ENCODE peak calls at places on chromosome 3, in five cellular contexts. Q, Y, O, H and G are unnamed samples.

GRCh38 chr3:161420746-161421145 is 49.4 kb upstream of the SPTSSB start:
- DNase-seq in Y (no peak), O (peak; percentile 66), H (no peak), Q (peak; percentile 23), G (no peak)

GRCh38 chr3:132006605-132007204 is 28.1 kb downstream of the CPNE4 start:
- DNase-seq in Y (no peak), O (peak; percentile 53), Q (peak; percentile 46), H (no peak), G (no peak)

GRCh38 chr3:192336286-192336685 is 391.1 kb downstream of the FGF12 start:
- DNase-seq in Q (no peak), Y (no peak), H (no peak), O (no peak), G (no peak)

GRCh38 chr3:123332124-123332641 is 116.7 kb downstream of the ADCY5 start:
- DNase-seq in Q (no peak), Y (no peak), H (peak; percentile 42), O (no peak), G (no peak)

GRCh38 chr3:45170071-45170470 is 23.9 kb upstream of the CDCP1 start:
- DNase-seq in Y (no peak), O (no peak), H (peak; percentile 67), Q (no peak), G (no peak)

GRCh38 chr3:135641771-135642170 is 323.8 kb upstream of the PPP2R3A start:
- DNase-seq in H (no peak), O (no peak), Y (no peak), Q (no peak), G (no peak)

GRCh38 chr3:29331035-29331434 is 50.2 kb downstream of the RBMS3 start:
- DNase-seq in Y (no peak), O (no peak), H (no peak), Q (no peak), G (no peak)

GRCh38 chr3:117688583-117688982 is 979.0 kb downstream of the TUSC7 start:
- DNase-seq in O (no peak), H (no peak), Q (peak; percentile 9), Y (no peak), G (no peak)

GRCh38 chr3:124483915-124484470 is 246.3 kb upstream of the UMPS start:
- DNase-seq in Q (no peak), Y (no peak), O (no peak), H (no peak), G (no peak)
- TF ChIP-seq CTCF in Q (no peak), Y (no peak), O (no peak), H (no peak), G (no peak)

GRCh38 chr3:23808525-23808924 is 2.8 kb downstream of the UBE2E1 start:
- DNase-seq in Y (no peak), O (no peak), Q (no peak), H (no peak), G (no peak)

GRCh38 chr3:23809294-23809693 is 3.5 kb downstream of the UBE2E1 start:
- DNase-seq in O (no peak), Q (no peak), Y (no peak), H (no peak), G (no peak)

GRCh38 chr3:23806322-23807160 is 786 bp downstream of the UBE2E1 start:
- DNase-seq in O (no peak), Q (peak; percentile 39), H (peak; percentile 50), Y (no peak), G (no peak)

GRCh38 chr3:23805881-23806321 is at the start of gene UBE2E1:
- DNase-seq in O (peak; percentile 72), Q (peak; percentile 75), Y (peak; percentile 36), H (peak; percentile 86), G (peak; percentile 68)

DNA sequence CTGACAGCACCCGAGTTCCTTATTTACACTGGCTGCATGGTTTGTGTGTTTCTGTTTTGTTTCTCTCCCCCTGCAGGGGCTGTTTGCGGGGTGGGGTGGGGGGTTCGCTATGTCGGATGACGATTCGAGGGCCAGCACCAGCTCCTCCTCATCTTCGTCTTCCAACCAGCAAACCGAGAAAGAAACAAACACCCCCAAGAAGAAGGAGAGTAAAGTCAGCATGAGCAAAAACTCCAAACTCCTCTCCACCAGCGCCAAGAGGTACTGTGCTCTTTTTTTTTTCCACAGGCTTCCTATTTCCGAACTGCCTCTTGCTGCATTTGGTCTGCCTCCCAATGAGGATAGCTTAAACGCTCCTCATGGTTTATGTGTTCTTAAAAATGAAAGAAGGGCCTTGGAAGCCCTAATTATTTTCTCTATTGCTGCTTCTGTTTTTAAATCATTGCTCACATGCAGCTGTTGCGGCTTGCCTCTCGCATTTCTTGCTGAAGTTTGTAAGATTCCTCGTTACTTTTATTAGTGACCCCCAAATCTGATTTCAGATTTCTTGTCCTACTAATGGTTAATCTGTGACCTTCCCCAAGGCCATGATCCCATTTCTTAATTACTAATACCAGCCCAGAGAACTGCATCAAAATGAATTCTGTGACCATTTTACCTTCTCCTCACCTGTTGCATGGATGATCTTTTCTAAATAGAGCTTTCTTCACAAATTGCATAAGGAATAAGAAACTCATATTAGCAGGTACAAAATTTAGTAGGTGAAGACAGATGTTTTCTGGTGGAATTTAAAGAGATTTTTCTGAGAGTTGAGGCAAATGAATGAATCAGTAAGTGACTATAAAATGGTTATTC is 1.6 kb downstream of the UBE2E1 start:
- DNase-seq in Y (no peak), Q (no peak), H (no peak), O (no peak), G (no peak)
- TF ChIP-seq POLR2A in Y (no peak), Q (peak; percentile 24), H (no peak), O (no peak), G (no peak)

DNA sequence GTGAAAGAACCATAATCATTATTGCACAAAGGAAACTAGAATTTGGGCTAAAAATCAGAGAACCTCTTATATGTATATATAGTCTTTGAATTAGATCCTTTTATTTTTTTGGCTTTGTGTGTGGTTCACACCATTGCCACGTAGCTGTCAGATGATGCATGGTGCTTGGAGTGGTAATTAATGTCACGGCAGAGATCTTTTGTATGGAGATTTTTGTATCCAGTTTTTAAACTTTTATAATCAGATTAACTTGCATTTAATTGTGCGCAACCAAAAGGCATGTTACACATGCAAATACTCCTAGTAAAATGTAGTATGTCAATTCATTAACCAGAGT is 831 bp downstream of the ABHD10 start:
- DNase-seq in O (no peak), Q (no peak), H (no peak), Y (no peak), G (no peak)
- H3K4me3 ChIP-seq in O (peak overlapping the region; percentile 62), Q (peak overlapping the region; percentile 94), H (peak overlapping the region; percentile 89), Y (peak overlapping the region; percentile 58), G (peak overlapping the region; percentile 62)

GRCh38 chr3:179067839-179068238 is 3.8 kb downstream of the ZMAT3 start:
- DNase-seq in H (no peak), Y (no peak), Q (no peak), O (no peak), G (no peak)

GRCh38 chr3:179069762-179070390 is 1.7 kb downstream of the ZMAT3 start:
- DNase-seq in H (no peak), O (no peak), Y (no peak), Q (no peak), G (no peak)

GRCh38 chr3:179071161-179071568 is 444 bp downstream of the ZMAT3 start:
- DNase-seq in Y (no peak), O (peak; percentile 23), Q (no peak), H (no peak), G (no peak)

GRCh38 chr3:179067291-179067690 is 4.3 kb downstream of the ZMAT3 start:
- DNase-seq in Y (no peak), Q (no peak), O (no peak), H (no peak), G (no peak)

DNA sequence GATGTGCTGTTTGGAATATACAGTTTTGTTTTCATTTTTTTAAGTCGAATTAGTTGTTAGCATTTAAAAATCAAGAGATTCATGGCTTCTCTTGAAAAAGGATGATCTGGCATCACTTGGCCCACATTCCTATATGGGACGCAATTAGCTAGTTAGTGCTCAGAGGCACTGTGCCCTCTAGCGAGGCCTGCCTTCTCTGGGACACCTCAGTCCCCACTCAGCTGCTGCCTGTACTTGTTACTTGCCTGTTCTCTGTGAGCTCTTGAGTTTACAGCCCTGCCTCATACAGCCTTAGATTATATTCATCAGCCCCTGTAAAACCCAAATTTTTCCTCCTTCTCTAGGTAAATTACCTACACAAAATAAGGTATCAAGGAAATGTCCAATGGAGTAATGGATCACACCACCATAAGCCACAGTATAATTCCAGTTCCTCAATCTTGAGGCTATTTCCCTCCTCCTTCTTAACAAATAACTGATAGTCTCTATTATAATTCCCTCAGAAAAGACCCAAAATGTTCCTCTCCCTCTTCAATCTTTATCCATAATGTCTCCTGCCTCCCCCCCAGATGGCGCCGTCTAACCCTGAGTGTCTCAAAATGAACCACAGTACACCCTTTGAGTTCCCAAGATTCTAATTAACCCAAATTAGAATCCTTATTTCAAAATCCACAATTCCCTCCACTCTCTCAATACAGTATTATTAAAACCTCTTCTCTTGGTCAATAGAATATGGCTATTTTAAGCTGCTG is 2.7 kb downstream of the ZMAT3 start:
- DNase-seq in Y (no peak), Q (no peak), H (no peak), O (peak; percentile 35), G (no peak)
- TF ChIP-seq CTCF in Y (no peak), Q (no peak), H (peak; percentile 18), O (peak; percentile 60), G (no peak)

GRCh38 chr3:149227591-149228268 is 6.1 kb upstream of the CP start:
- DNase-seq in O (no peak), Q (no peak), Y (no peak), H (no peak), G (no peak)

GRCh38 chr3:149221783-149222517 is at the start of gene CP:
- DNase-seq in Q (no peak), O (peak; percentile 69), H (no peak), Y (no peak), G (no peak)

GRCh38 chr3:149223461-149223820 is 1.8 kb upstream of the CP start:
- DNase-seq in Y (no peak), Q (no peak), O (no peak), H (no peak), G (no peak)

DNA sequence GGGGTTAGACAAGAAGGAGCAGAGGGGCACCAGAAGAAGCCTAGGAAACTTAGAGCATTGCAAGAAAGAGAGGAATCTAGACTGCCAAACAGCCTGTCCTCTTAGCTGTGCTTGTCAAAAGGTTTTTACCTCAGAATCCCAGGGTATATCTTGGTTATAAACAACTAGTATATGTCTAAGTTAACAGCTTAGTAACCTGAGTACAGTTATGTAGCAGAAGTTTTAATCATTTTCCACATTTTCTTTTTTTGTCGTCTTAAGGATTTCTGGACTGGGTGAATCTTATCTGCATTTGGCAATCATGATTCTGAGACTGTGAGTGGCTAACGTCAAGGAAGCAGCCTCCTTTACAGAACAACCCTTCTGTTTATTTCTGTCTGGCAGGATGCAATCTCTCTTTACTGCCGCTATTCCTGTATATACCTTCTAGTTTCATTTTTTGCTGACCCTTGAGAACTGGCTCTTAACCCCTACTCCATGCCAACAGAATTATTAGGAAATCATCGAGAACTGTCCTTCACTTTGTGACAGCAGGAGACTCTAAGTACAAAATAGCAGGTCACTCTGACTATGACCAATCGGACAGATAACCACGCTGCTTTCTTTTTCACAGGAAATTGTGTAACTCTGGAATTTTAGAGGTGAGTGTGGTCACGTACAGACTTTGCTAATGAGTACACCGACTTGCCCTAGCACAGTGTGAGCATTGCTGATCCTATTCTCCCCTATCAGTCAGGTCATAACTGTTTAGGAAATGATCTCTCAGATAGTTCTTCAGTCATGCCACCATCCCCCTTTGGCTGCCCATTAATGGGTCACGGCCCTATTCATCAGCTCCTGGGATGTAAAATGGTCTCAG is 3.3 kb upstream of the CP start:
- DNase-seq in O (peak; percentile 86), Y (no peak), H (no peak), Q (peak; percentile 10), G (no peak)
- TF ChIP-seq POLR2A in O (no peak), Y (no peak), H (no peak), Q (peak; percentile 25), G (no peak)

GRCh38 chr3:52892625-52893311 is 4.6 kb downstream of the STIMATE start:
- DNase-seq in Y (no peak), O (no peak), Q (no peak), H (no peak), G (no peak)
- H3K4me3 ChIP-seq in Y (peak overlapping the region; percentile 15), O (no peak overlapping the region), Q (no peak overlapping the region), H (no peak overlapping the region), G (no peak overlapping the region)